ENCODE peak calls at places on chromosomes 11 and 22, in four cellular contexts. K, L, O and D are unnamed samples.
A peak's percentile ranks its signal among the peaks of the same experiment; 100 is the strongest.

GRCh38 chr11:18229501-18229900 is 7.1 kb downstream of the SAA4 start:
- DNase-seq in O (no peak), K (no peak), L (no peak), D (no peak)

GRCh38 chr11:18393581-18394299 is 623 bp upstream of the LDHA start:
- DNase-seq in O (peak; percentile 61), K (no peak), L (no peak), D (no peak)

GRCh38 chr22:32444068-32444467 is 20.2 kb downstream of the BPIFC start:
- DNase-seq in O (no peak), K (no peak), L (no peak), D (no peak)

GRCh38 chr11:74464746-74465145 is 2.6 kb downstream of the KCNE3 start:
- DNase-seq in K (no peak), L (peak; percentile 58), O (no peak), D (no peak)

GRCh38 chr22:28106601-28107000 is 187.5 kb upstream of the PITPNB start:
- DNase-seq in K (no peak), L (no peak), O (no peak), D (no peak)

GRCh38 chr11:114073506-114074381 is 14.2 kb downstream of the ZBTB16 start:
- DNase-seq in K (no peak), L (no peak), O (no peak), D (no peak)

GRCh38 chr11:107741044-107741823 is 29.4 kb upstream of the SLN start:
- DNase-seq in O (peak; percentile 21), L (no peak), K (peak; percentile 52), D (no peak)

GRCh38 chr11:4090258-4090657 is 4.3 kb upstream of the RRM1 start:
- DNase-seq in L (no peak), K (no peak), O (no peak), D (peak; percentile 37)

GRCh38 chr11:119638851-119639250 is 90.1 kb downstream of the NECTIN1 start:
- DNase-seq in L (no peak), O (no peak), K (no peak), D (no peak)

GRCh38 chr11:65425971-65426838 is 3.6 kb downstream of the NEAT1 start:
- DNase-seq in K (peak; percentile 89), L (no peak), O (no peak), D (no peak)

GRCh38 chr11:14500181-14500651 is 605 bp upstream of the COPB1 start:
- DNase-seq in K (peak; percentile 75), O (no peak), L (no peak), D (peak; percentile 39)

GRCh38 chr11:11441091-11441490 is 88.0 kb upstream of the CSNK2A3 start:
- DNase-seq in O (no peak), L (no peak), K (no peak), D (no peak)

GRCh38 chr22:31340360-31340759 is 5.8 kb downstream of the PATZ1 start:
- DNase-seq in K (no peak), L (no peak), O (peak; percentile 37), D (no peak)

GRCh38 chr22:26542831-26543230 is 30.6 kb upstream of the TFIP11 start:
- DNase-seq in L (no peak), K (no peak), O (peak; percentile 88), D (no peak)

GRCh38 chr11:68658661-68659060 is 25.7 kb upstream of the GAL start:
- DNase-seq in L (no peak), K (peak; percentile 80), O (peak; percentile 88), D (no peak)

GRCh38 chr22:33674357-33674756 is 245.9 kb downstream of the LARGE1 start:
- DNase-seq in K (no peak), L (no peak), O (no peak), D (no peak)

GRCh38 chr11:75954039-75954438 is 139.0 kb downstream of the UVRAG start:
- DNase-seq in L (no peak), O (no peak), K (no peak), D (no peak)

GRCh38 chr22:38828616-38829205 is 15.1 kb downstream of the NPTXR start:
- DNase-seq in K (no peak), O (peak; percentile 58), L (no peak), D (no peak)

GRCh38 chr22:45934659-45935341 is 42.2 kb downstream of the WNT7B start:
- DNase-seq in K (peak; percentile 40), O (peak; percentile 100), L (no peak), D (no peak)

GRCh38 chr11:126491092-126491491 is 135.6 kb downstream of the ST3GAL4 start:
- DNase-seq in K (no peak), L (no peak), O (no peak), D (no peak)

GRCh38 chr11:20156876-20157613 is 3.2 kb downstream of the DBX1 start:
- DNase-seq in L (no peak), K (no peak), O (peak; percentile 48), D (peak; percentile 31)

GRCh38 chr11:130548491-130548833 is 100.0 kb downstream of the ADAMTS15 start:
- DNase-seq in O (no peak), K (no peak), L (no peak), D (no peak)

GRCh38 chr11:8092587-8093424 is 11.8 kb downstream of the TUB start:
- DNase-seq in O (peak; percentile 99), K (peak; percentile 70), L (no peak), D (no peak)

GRCh38 chr22:32473388-32473952 is 1.1 kb upstream of the FBXO7 start:
- DNase-seq in O (peak; percentile 78), K (peak; percentile 74), L (no peak), D (no peak)

GRCh38 chr11:59204736-59205135 is 8.0 kb downstream of the MPEG1 start:
- DNase-seq in L (no peak), K (no peak), O (peak; percentile 78), D (no peak)

GRCh38 chr11:65625628-65626342 is 10.2 kb downstream of the PCNX3 start:
- DNase-seq in L (no peak), K (peak; percentile 43), O (peak; percentile 97), D (peak; percentile 36)

GRCh38 chr11:18617688-18618340 is 16.3 kb downstream of the SPTY2D1 start:
- DNase-seq in K (peak; percentile 58), L (no peak), O (no peak), D (peak; percentile 11)

GRCh38 chr22:20989323-20990138 is 7.4 kb downstream of the LZTR1 start:
- DNase-seq in O (peak; percentile 89), L (no peak), K (no peak), D (no peak)

GRCh38 chr22:32904044-32904443 is 102.5 kb downstream of the TIMP3 start:
- DNase-seq in L (no peak), K (peak; percentile 36), O (peak; percentile 58), D (no peak)

GRCh38 chr11:34671946-34672345 is 51.1 kb downstream of the EHF start:
- DNase-seq in O (no peak), K (no peak), L (no peak), D (no peak)

GRCh38 chr11:7579226-7579825 is 65.5 kb downstream of the PPFIBP2 start:
- DNase-seq in O (no peak), K (peak; percentile 45), L (no peak), D (no peak)

GRCh38 chr22:50298937-50299656 is 8.3 kb downstream of the PLXNB2 start:
- DNase-seq in L (no peak), O (no peak), K (peak; percentile 18), D (no peak)

GRCh38 chr11:69242583-69242940 is 51.4 kb upstream of the MYEOV start:
- DNase-seq in L (peak; percentile 71), K (no peak), O (no peak), D (no peak)

GRCh38 chr11:47552086-47552580 is 799 bp downstream of the CELF1 start:
- DNase-seq in L (no peak), O (peak; percentile 62), K (peak; percentile 58), D (no peak)

DNA sequence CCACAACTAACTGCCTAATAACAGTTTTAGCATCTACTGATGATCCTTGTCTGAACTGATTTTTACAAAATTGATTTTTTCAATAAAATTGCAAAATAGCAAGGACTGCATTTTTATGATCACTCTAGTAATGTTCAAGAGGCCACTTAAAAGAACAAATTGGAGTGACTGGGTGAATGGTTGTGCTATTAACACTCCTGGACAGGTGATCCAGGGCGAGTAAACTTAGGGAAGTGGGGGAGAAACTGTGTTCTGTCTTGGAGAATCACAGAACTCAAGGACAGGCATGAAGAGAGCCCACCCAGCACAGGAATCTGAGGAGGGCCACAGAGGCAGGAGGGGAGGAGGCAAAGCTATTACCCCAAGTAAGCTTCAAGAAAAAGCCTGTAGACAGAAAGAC is 75.8 kb downstream of the SGSM3 start:
- DNase-seq in O (no peak), K (no peak), L (no peak), D (no peak)
- H3K4me1 ChIP-seq in O (peaks cover 17% of the 10 kb centered on the region), K (peaks cover 11% of the 10 kb centered on the region), L (peaks cover 41% of the 10 kb centered on the region), D (peaks cover 8% of the 10 kb centered on the region)

GRCh38 chr11:2142300-2142759 is 3.1 kb upstream of the IGF2 start:
- DNase-seq in O (peak; percentile 98), L (no peak), K (peak; percentile 48), D (no peak)
- H3K27me3 ChIP-seq in O (peaks cover 83% of the 10 kb centered on the region), L (peaks cover 28% of the 10 kb centered on the region), K (peaks cover 50% of the 10 kb centered on the region), D (peaks cover 74% of the 10 kb centered on the region)

DNA sequence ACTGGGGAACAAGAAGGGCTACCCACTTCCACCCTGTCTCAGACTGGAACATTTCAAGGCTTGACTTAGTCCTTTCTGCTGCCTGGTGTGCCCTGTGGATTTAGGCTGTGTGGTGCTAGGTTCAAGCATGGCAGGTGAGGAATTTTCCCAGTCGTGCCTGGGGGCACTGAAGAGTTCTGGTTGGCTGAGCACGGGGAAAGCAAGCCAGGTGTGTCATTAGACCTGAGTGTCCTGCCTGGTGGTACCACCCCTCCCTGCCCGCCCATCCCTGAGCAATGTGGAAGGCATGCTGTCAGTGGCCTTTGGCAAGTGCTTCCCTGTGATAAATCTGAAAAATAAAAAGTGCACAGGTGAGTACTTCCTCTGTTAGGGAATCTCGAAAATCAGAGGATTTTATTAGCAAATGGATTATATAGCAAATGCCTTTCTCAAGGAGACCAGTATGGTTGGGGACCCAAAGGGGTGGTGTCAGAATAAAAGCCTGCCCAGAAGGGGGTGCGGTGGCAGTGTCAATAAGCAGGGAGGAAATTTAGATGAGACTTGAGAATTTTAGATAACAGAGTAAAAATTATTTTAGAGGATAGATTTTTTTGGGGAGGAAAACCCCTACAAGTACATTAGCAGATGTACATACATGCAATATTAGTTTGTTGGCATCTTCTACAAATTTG is 22.8 kb downstream of the TEAD1 start:
- DNase-seq in O (no peak), K (no peak), L (peak; percentile 47), D (no peak)
- H3K4me1 ChIP-seq in O (peaks cover 48% of the 10 kb centered on the region), K (peaks cover 30% of the 10 kb centered on the region), L (peaks cover 60% of the 10 kb centered on the region), D (no peaks in the 10 kb centered on the region)

DNA sequence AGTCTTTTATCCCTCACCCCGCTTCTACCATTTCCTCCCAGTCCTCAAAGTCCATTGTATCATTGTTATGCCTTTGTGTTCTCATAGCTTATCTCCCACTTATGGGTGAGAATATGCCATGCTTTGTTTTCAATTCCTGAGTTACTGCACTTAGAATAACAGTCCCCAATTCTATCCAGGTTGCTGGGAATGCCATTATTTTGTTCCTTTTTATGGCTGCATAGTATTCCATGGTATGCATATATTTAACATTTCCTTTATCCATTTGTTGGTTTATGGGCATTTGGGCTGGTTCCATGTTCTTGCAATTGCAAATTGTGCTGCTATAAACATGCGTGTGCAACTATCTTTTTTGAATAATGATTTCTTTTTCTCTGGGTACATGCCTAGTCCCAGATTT is 114.9 kb downstream of the VPREB1 start:
- DNase-seq in O (no peak), L (no peak), K (no peak), D (no peak)
- H3K27me3 ChIP-seq in O (peaks cover 3% of the 10 kb centered on the region), L (no peaks in the 10 kb centered on the region), K (no peaks in the 10 kb centered on the region), D (peaks cover 7% of the 10 kb centered on the region)

GRCh38 chr22:37298748-37299495 is 16.6 kb downstream of the CYTH4 start:
- DNase-seq in K (no peak), L (no peak), O (peak; percentile 51), D (no peak)
- H3K4me1 ChIP-seq in K (peaks cover 6% of the 10 kb centered on the region), L (no peaks in the 10 kb centered on the region), O (peaks cover 9% of the 10 kb centered on the region), D (peaks cover 55% of the 10 kb centered on the region)